ENCODE peak calls at places on chromosomes 11 and 22, in eight cellular contexts. One of them, this sample, is unnamed.

GRCh38 chr11:86064236-86064803 is 4.6 kb downstream of the PICALM start:
- DNase-seq in NCI-H510A treated with DMSO at 0.1 percent for 48 hours: no peak
- DNase-seq in left cardiac atrium: no peak
- DNase-seq in naive thymus-derived CD4-positive, alpha-beta T cell: no peak
- DNase-seq in NCI-H446: no peak
- DNase-seq in mammary epithelial cell: peak; percentile 55
- DNase-seq in T-cell: no peak
- DNase-seq in activated naive CD4-positive, alpha-beta T cell treated with anti-CD3 and anti-CD28 coated beads for 36 hours: no peak
- DNase-seq in this sample: no peak

GRCh38 chr22:25104367-25104766 is 95.3 kb upstream of the CRYBB3 start:
- DNase-seq in T-cell: no peak
- DNase-seq in NCI-H446: no peak
- DNase-seq in left cardiac atrium: no peak
- DNase-seq in activated naive CD4-positive, alpha-beta T cell treated with anti-CD3 and anti-CD28 coated beads for 36 hours: no peak
- DNase-seq in NCI-H510A treated with DMSO at 0.1 percent for 48 hours: no peak
- DNase-seq in naive thymus-derived CD4-positive, alpha-beta T cell: no peak
- DNase-seq in mammary epithelial cell: no peak
- DNase-seq in this sample: no peak

GRCh38 chr22:30868663-30869385 is 99.8 kb downstream of the MORC2 start:
- DNase-seq in NCI-H446: no peak
- DNase-seq in T-cell: no peak
- DNase-seq in left cardiac atrium: no peak
- DNase-seq in activated naive CD4-positive, alpha-beta T cell treated with anti-CD3 and anti-CD28 coated beads for 36 hours: no peak
- DNase-seq in mammary epithelial cell: no peak
- DNase-seq in naive thymus-derived CD4-positive, alpha-beta T cell: no peak
- DNase-seq in NCI-H510A treated with DMSO at 0.1 percent for 48 hours: peak; percentile 10
- DNase-seq in this sample: no peak

GRCh38 chr22:38239101-38239761 is 33.6 kb downstream of the TMEM184B start:
- DNase-seq in NCI-H510A treated with DMSO at 0.1 percent for 48 hours: no peak
- DNase-seq in T-cell: no peak
- DNase-seq in activated naive CD4-positive, alpha-beta T cell treated with anti-CD3 and anti-CD28 coated beads for 36 hours: no peak
- DNase-seq in mammary epithelial cell: peak; percentile 52
- DNase-seq in NCI-H446: peak; percentile 10
- DNase-seq in left cardiac atrium: no peak
- DNase-seq in naive thymus-derived CD4-positive, alpha-beta T cell: no peak
- DNase-seq in this sample: no peak

GRCh38 chr11:61743486-61744095 is 8.8 kb upstream of the MYRF start:
- DNase-seq in T-cell: no peak
- DNase-seq in mammary epithelial cell: no peak
- DNase-seq in activated naive CD4-positive, alpha-beta T cell treated with anti-CD3 and anti-CD28 coated beads for 36 hours: no peak
- DNase-seq in NCI-H446: no peak
- DNase-seq in naive thymus-derived CD4-positive, alpha-beta T cell: no peak
- DNase-seq in NCI-H510A treated with DMSO at 0.1 percent for 48 hours: no peak
- DNase-seq in left cardiac atrium: no peak
- DNase-seq in this sample: peak; percentile 61

GRCh38 chr22:20522134-20522827 is 14.9 kb downstream of the MED15 start:
- DNase-seq in mammary epithelial cell: no peak
- DNase-seq in NCI-H446: no peak
- DNase-seq in NCI-H510A treated with DMSO at 0.1 percent for 48 hours: no peak
- DNase-seq in activated naive CD4-positive, alpha-beta T cell treated with anti-CD3 and anti-CD28 coated beads for 36 hours: no peak
- DNase-seq in naive thymus-derived CD4-positive, alpha-beta T cell: no peak
- DNase-seq in left cardiac atrium: no peak
- DNase-seq in T-cell: no peak
- DNase-seq in this sample: no peak

GRCh38 chr22:47030881-47031627 is 268.6 kb downstream of the TBC1D22A start:
- DNase-seq in NCI-H510A treated with DMSO at 0.1 percent for 48 hours: no peak
- DNase-seq in left cardiac atrium: no peak
- DNase-seq in NCI-H446: no peak
- DNase-seq in mammary epithelial cell: no peak
- DNase-seq in activated naive CD4-positive, alpha-beta T cell treated with anti-CD3 and anti-CD28 coated beads for 36 hours: no peak
- DNase-seq in T-cell: no peak
- DNase-seq in naive thymus-derived CD4-positive, alpha-beta T cell: no peak
- DNase-seq in this sample: no peak

GRCh38 chr11:69115586-69116560 is 39.9 kb upstream of the SMIM38 start:
- DNase-seq in NCI-H510A treated with DMSO at 0.1 percent for 48 hours: no peak
- DNase-seq in left cardiac atrium: peak; percentile 62
- DNase-seq in activated naive CD4-positive, alpha-beta T cell treated with anti-CD3 and anti-CD28 coated beads for 36 hours: no peak
- DNase-seq in mammary epithelial cell: no peak
- DNase-seq in NCI-H446: no peak
- DNase-seq in T-cell: no peak
- DNase-seq in naive thymus-derived CD4-positive, alpha-beta T cell: no peak
- DNase-seq in this sample: no peak

GRCh38 chr11:24064309-24064903 is 432.4 kb upstream of the LUZP2 start:
- DNase-seq in T-cell: no peak
- DNase-seq in naive thymus-derived CD4-positive, alpha-beta T cell: no peak
- DNase-seq in activated naive CD4-positive, alpha-beta T cell treated with anti-CD3 and anti-CD28 coated beads for 36 hours: no peak
- DNase-seq in NCI-H446: no peak
- DNase-seq in left cardiac atrium: no peak
- DNase-seq in mammary epithelial cell: no peak
- DNase-seq in NCI-H510A treated with DMSO at 0.1 percent for 48 hours: no peak
- DNase-seq in this sample: peak; percentile 8